ENCODE peak calls at places on chromosome 19, in nine cellular contexts. One of them, this sample, is unnamed.

GRCh38 chr19:42965204-42965603 is 28.2 kb upstream of the PSG7 start:
- DNase-seq in left lung: no peak
- DNase-seq in right lobe of liver: no peak
- DNase-seq in adipocyte: peak
- DNase-seq in fibroblast of mammary gland: peak
- DNase-seq in CD8-positive, alpha-beta T cell: no peak
- DNase-seq in thoracic aorta: no peak
- DNase-seq in CD8-positive, alpha-beta memory T cell: no peak
- DNase-seq in neural progenitor cell: no peak
- DNase-seq in this sample: no peak

GRCh38 chr19:49875801-49876421 is 1.2 kb downstream of the AKT1S1 start:
- DNase-seq in left lung: no peak
- DNase-seq in right lobe of liver: peak
- DNase-seq in adipocyte: peak
- DNase-seq in fibroblast of mammary gland: no peak
- DNase-seq in CD8-positive, alpha-beta T cell: peak
- DNase-seq in thoracic aorta: no peak
- DNase-seq in CD8-positive, alpha-beta memory T cell: peak
- DNase-seq in neural progenitor cell: peak
- DNase-seq in this sample: no peak

GRCh38 chr19:15297416-15298224 is 34.7 kb downstream of the BRD4 start:
- DNase-seq in left lung: no peak
- DNase-seq in right lobe of liver: no peak
- DNase-seq in adipocyte: peak
- DNase-seq in fibroblast of mammary gland: peak
- DNase-seq in CD8-positive, alpha-beta T cell: no peak
- DNase-seq in thoracic aorta: no peak
- DNase-seq in CD8-positive, alpha-beta memory T cell: no peak
- DNase-seq in neural progenitor cell: no peak
- DNase-seq in this sample: no peak

GRCh38 chr19:42634409-42635232 is 39.9 kb upstream of the CEACAM8 start:
- DNase-seq in left lung: no peak
- DNase-seq in right lobe of liver: no peak
- DNase-seq in adipocyte: peak
- DNase-seq in fibroblast of mammary gland: peak
- DNase-seq in CD8-positive, alpha-beta T cell: peak
- DNase-seq in thoracic aorta: no peak
- DNase-seq in CD8-positive, alpha-beta memory T cell: no peak
- DNase-seq in neural progenitor cell: peak
- DNase-seq in this sample: no peak

GRCh38 chr19:48398329-48399235 is 5.1 kb downstream of the GRIN2D start:
- DNase-seq in left lung: peak
- DNase-seq in right lobe of liver: peak
- DNase-seq in adipocyte: peak
- DNase-seq in fibroblast of mammary gland: peak
- DNase-seq in CD8-positive, alpha-beta T cell: peak
- DNase-seq in thoracic aorta: peak
- DNase-seq in CD8-positive, alpha-beta memory T cell: peak
- DNase-seq in neural progenitor cell: peak
- DNase-seq in this sample: no peak

GRCh38 chr19:40663712-40664692 is 26.4 kb downstream of the NUMBL start:
- DNase-seq in left lung: no peak
- DNase-seq in right lobe of liver: no peak
- DNase-seq in adipocyte: peak
- DNase-seq in fibroblast of mammary gland: peak
- DNase-seq in CD8-positive, alpha-beta T cell: no peak
- DNase-seq in thoracic aorta: no peak
- DNase-seq in CD8-positive, alpha-beta memory T cell: no peak
- DNase-seq in neural progenitor cell: no peak
- DNase-seq in this sample: no peak

GRCh38 chr19:17323274-17323972 is 11.2 kb downstream of the ANO8 start:
- DNase-seq in left lung: no peak
- DNase-seq in right lobe of liver: no peak
- DNase-seq in adipocyte: no peak
- DNase-seq in fibroblast of mammary gland: no peak
- DNase-seq in CD8-positive, alpha-beta T cell: no peak
- DNase-seq in thoracic aorta: no peak
- DNase-seq in CD8-positive, alpha-beta memory T cell: no peak
- DNase-seq in neural progenitor cell: no peak
- DNase-seq in this sample: no peak

GRCh38 chr19:5718579-5719273 is 1.2 kb downstream of the LONP1 start:
- DNase-seq in left lung: no peak
- DNase-seq in right lobe of liver: no peak
- DNase-seq in adipocyte: peak
- DNase-seq in fibroblast of mammary gland: peak
- DNase-seq in CD8-positive, alpha-beta T cell: no peak
- DNase-seq in thoracic aorta: no peak
- DNase-seq in CD8-positive, alpha-beta memory T cell: no peak
- DNase-seq in neural progenitor cell: no peak
- DNase-seq in this sample: peak

GRCh38 chr19:41981724-41982123 is 12.3 kb downstream of the ATP1A3 start:
- DNase-seq in left lung: no peak
- DNase-seq in right lobe of liver: no peak
- DNase-seq in adipocyte: no peak
- DNase-seq in fibroblast of mammary gland: no peak
- DNase-seq in CD8-positive, alpha-beta T cell: no peak
- DNase-seq in thoracic aorta: no peak
- DNase-seq in CD8-positive, alpha-beta memory T cell: no peak
- DNase-seq in neural progenitor cell: no peak
- DNase-seq in this sample: no peak

GRCh38 chr19:33186835-33187540 is 7.1 kb upstream of the LRP3 start:
- DNase-seq in left lung: no peak
- DNase-seq in right lobe of liver: no peak
- DNase-seq in adipocyte: no peak
- DNase-seq in fibroblast of mammary gland: no peak
- DNase-seq in CD8-positive, alpha-beta T cell: no peak
- DNase-seq in thoracic aorta: no peak
- DNase-seq in CD8-positive, alpha-beta memory T cell: no peak
- DNase-seq in neural progenitor cell: no peak
- DNase-seq in this sample: no peak

GRCh38 chr19:49890349-49891311 is 6.1 kb downstream of the IL4I1 start:
- DNase-seq in left lung: no peak
- DNase-seq in right lobe of liver: no peak
- DNase-seq in adipocyte: peak
- DNase-seq in fibroblast of mammary gland: no peak
- DNase-seq in CD8-positive, alpha-beta T cell: peak
- DNase-seq in thoracic aorta: no peak
- DNase-seq in CD8-positive, alpha-beta memory T cell: peak
- DNase-seq in neural progenitor cell: peak
- DNase-seq in this sample: no peak

GRCh38 chr19:33796164-33797100 is at the start of gene KCTD15:
- DNase-seq in left lung: no peak
- DNase-seq in right lobe of liver: peak
- DNase-seq in adipocyte: peak
- DNase-seq in fibroblast of mammary gland: no peak
- DNase-seq in CD8-positive, alpha-beta T cell: no peak
- DNase-seq in thoracic aorta: no peak
- DNase-seq in CD8-positive, alpha-beta memory T cell: no peak
- DNase-seq in neural progenitor cell: peak
- DNase-seq in this sample: no peak

GRCh38 chr19:29320076-29320475 is 107.1 kb upstream of the UQCRFS1 start:
- DNase-seq in left lung: no peak
- DNase-seq in right lobe of liver: no peak
- DNase-seq in adipocyte: no peak
- DNase-seq in fibroblast of mammary gland: no peak
- DNase-seq in CD8-positive, alpha-beta T cell: no peak
- DNase-seq in thoracic aorta: no peak
- DNase-seq in CD8-positive, alpha-beta memory T cell: no peak
- DNase-seq in neural progenitor cell: no peak
- DNase-seq in this sample: no peak

GRCh38 chr19:13096968-13097330 is 5.7 kb downstream of the LYL1 start:
- DNase-seq in left lung: no peak
- DNase-seq in right lobe of liver: no peak
- DNase-seq in adipocyte: no peak
- DNase-seq in fibroblast of mammary gland: no peak
- DNase-seq in CD8-positive, alpha-beta T cell: no peak
- DNase-seq in thoracic aorta: no peak
- DNase-seq in CD8-positive, alpha-beta memory T cell: no peak
- DNase-seq in neural progenitor cell: no peak
- DNase-seq in this sample: no peak

GRCh38 chr19:13097331-13098258 is 5.1 kb downstream of the LYL1 start:
- DNase-seq in left lung: no peak
- DNase-seq in right lobe of liver: peak
- DNase-seq in adipocyte: no peak
- DNase-seq in fibroblast of mammary gland: no peak
- DNase-seq in CD8-positive, alpha-beta T cell: no peak
- DNase-seq in thoracic aorta: no peak
- DNase-seq in CD8-positive, alpha-beta memory T cell: no peak
- DNase-seq in neural progenitor cell: peak
- DNase-seq in this sample: no peak

GRCh38 chr19:13099073-13099999 is 3.3 kb downstream of the LYL1 start:
- DNase-seq in left lung: peak
- DNase-seq in right lobe of liver: peak
- DNase-seq in adipocyte: no peak
- DNase-seq in fibroblast of mammary gland: peak
- DNase-seq in CD8-positive, alpha-beta T cell: peak
- DNase-seq in thoracic aorta: no peak
- DNase-seq in CD8-positive, alpha-beta memory T cell: peak
- DNase-seq in neural progenitor cell: peak
- DNase-seq in this sample: no peak

GRCh38 chr19:13100031-13100588 is 2.5 kb downstream of the LYL1 start:
- DNase-seq in left lung: no peak
- DNase-seq in right lobe of liver: no peak
- DNase-seq in adipocyte: no peak
- DNase-seq in fibroblast of mammary gland: peak
- DNase-seq in CD8-positive, alpha-beta T cell: peak
- DNase-seq in thoracic aorta: no peak
- DNase-seq in CD8-positive, alpha-beta memory T cell: peak
- DNase-seq in neural progenitor cell: no peak
- DNase-seq in this sample: no peak

DNA sequence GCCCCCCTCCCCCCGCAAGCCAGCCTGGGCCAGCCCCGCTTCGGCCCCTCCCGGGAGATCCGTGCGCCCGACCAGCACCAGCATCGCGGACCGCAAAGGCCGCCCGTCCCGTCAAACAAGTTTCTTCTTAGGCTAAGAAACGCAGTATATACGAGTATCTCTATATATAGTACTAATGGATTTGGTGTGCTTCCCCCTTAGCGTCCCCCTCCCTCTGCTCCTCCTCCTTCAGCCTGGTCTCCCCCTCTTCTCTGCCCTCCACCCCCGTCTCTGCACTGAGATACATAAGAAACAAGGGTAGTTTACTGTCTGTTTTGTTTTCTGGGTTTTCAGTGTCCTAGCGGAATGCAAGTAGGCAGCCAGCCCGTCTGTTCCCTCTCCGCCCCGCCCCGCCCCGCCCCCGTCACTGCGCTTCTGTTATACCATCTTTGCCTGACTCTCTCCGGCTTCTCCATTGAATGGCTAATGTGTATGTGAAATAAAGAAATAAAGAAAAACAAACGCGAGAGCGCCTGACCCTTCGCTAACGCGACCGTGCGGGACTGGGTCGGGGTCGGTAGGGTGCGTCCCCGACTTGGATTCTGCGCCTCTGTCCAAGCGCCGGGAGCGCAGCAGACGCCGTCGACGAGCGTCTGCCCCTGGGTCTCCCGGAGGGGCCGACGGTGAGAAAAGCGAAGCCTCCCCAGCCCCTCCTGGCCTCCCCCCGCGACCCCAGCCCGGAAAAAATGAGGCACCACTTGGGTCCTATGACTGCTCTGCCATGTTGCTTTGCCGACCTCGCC is 4.2 kb downstream of the LYL1 start:
- DNase-seq in left lung: no peak
- DNase-seq in right lobe of liver: no peak
- DNase-seq in adipocyte: no peak
- DNase-seq in fibroblast of mammary gland: peak
- DNase-seq in CD8-positive, alpha-beta T cell: no peak
- DNase-seq in thoracic aorta: no peak
- DNase-seq in CD8-positive, alpha-beta memory T cell: no peak
- DNase-seq in neural progenitor cell: peak
- DNase-seq in this sample: no peak
- H3K4me3 ChIP-seq in left lung: peak
- H3K4me3 ChIP-seq in right lobe of liver: peak
- H3K4me3 ChIP-seq in adipocyte: no peak
- H3K4me3 ChIP-seq in fibroblast of mammary gland: peak
- H3K4me3 ChIP-seq in CD8-positive, alpha-beta T cell: peak
- H3K4me3 ChIP-seq in thoracic aorta: peak
- H3K4me3 ChIP-seq in CD8-positive, alpha-beta memory T cell: peak
- H3K4me3 ChIP-seq in neural progenitor cell: no peak
- H3K4me3 ChIP-seq in this sample: no peak

DNA sequence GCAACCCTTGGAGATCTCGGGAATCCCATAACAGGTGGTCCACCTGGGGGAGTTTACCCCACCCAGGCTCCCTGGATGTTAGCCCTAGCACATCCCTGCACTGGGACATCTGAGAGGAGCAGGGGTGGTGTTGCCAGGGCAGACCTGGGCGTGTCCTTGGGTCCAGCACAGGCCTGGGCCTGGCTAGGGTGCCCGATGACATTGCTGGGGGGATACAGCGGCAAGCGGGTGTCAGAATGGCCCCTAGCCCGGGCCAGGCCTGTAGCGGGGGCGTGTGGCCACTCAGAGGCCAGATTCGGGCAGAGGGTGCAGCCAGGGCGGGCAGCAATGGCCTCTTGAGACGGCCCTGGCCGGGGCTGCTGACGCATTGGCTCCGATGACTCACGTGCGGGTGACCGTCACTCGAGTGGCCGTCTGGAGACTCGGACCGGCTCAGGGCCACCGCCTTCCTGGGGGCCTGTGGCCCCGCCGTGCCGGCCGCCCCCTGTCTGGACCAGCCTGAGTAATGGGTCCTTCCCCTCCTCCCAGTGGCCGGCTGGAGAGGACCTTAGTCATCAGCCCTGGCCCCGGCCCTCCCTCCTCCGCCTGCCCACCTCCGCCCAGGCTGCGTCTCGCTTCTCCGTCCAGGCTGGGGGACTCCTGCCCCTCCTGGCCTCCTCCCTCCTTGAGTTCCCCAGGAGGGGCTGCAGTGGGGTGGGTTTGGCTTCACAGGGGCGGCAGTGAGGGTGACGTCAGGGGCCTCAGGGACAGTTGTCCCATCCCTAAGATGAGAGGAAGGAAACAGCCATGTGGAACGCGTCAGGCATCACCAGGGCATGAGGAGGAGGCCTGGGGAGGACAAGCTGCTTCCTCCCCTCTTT is 23.2 kb upstream of the CRTC1 start:
- DNase-seq in left lung: peak
- DNase-seq in right lobe of liver: no peak
- DNase-seq in adipocyte: no peak
- DNase-seq in fibroblast of mammary gland: peak
- DNase-seq in CD8-positive, alpha-beta T cell: no peak
- DNase-seq in thoracic aorta: peak
- DNase-seq in CD8-positive, alpha-beta memory T cell: no peak
- DNase-seq in neural progenitor cell: no peak
- DNase-seq in this sample: no peak
- H3K4me3 ChIP-seq in left lung: no peak
- H3K4me3 ChIP-seq in right lobe of liver: no peak
- H3K4me3 ChIP-seq in adipocyte: peak
- H3K4me3 ChIP-seq in fibroblast of mammary gland: no peak
- H3K4me3 ChIP-seq in CD8-positive, alpha-beta T cell: no peak
- H3K4me3 ChIP-seq in thoracic aorta: peak
- H3K4me3 ChIP-seq in CD8-positive, alpha-beta memory T cell: no peak
- H3K4me3 ChIP-seq in neural progenitor cell: no peak
- H3K4me3 ChIP-seq in this sample: no peak

GRCh38 chr19:2722541-2723344 is 1.6 kb upstream of the DIRAS1 start:
- DNase-seq in left lung: peak
- DNase-seq in right lobe of liver: no peak
- DNase-seq in adipocyte: peak
- DNase-seq in fibroblast of mammary gland: peak
- DNase-seq in CD8-positive, alpha-beta T cell: no peak
- DNase-seq in thoracic aorta: peak
- DNase-seq in CD8-positive, alpha-beta memory T cell: no peak
- DNase-seq in neural progenitor cell: no peak
- DNase-seq in this sample: no peak
- H3K4me3 ChIP-seq in left lung: no peak
- H3K4me3 ChIP-seq in right lobe of liver: no peak
- H3K4me3 ChIP-seq in adipocyte: no peak
- H3K4me3 ChIP-seq in fibroblast of mammary gland: no peak
- H3K4me3 ChIP-seq in CD8-positive, alpha-beta T cell: no peak
- H3K4me3 ChIP-seq in thoracic aorta: peak
- H3K4me3 ChIP-seq in CD8-positive, alpha-beta memory T cell: no peak
- H3K4me3 ChIP-seq in neural progenitor cell: no peak
- H3K4me3 ChIP-seq in this sample: no peak

GRCh38 chr19:22421797-22422196 is 349 bp downstream of the ZNF98 start:
- DNase-seq in left lung: no peak
- DNase-seq in right lobe of liver: no peak
- DNase-seq in adipocyte: no peak
- DNase-seq in fibroblast of mammary gland: no peak
- DNase-seq in CD8-positive, alpha-beta T cell: no peak
- DNase-seq in thoracic aorta: no peak
- DNase-seq in CD8-positive, alpha-beta memory T cell: no peak
- DNase-seq in neural progenitor cell: no peak
- DNase-seq in this sample: no peak
- H3K4me3 ChIP-seq in left lung: no peak
- H3K4me3 ChIP-seq in right lobe of liver: no peak
- H3K4me3 ChIP-seq in adipocyte: no peak
- H3K4me3 ChIP-seq in fibroblast of mammary gland: no peak
- H3K4me3 ChIP-seq in CD8-positive, alpha-beta T cell: no peak
- H3K4me3 ChIP-seq in thoracic aorta: peak
- H3K4me3 ChIP-seq in CD8-positive, alpha-beta memory T cell: no peak
- H3K4me3 ChIP-seq in neural progenitor cell: no peak
- H3K4me3 ChIP-seq in this sample: no peak